ENCODE peak calls at places on chromosomes 4 and X, in nine cellular contexts. T is fibroblast of lung; R is SK-N-SH; Q is A549; K is psoas muscle; I is tibial nerve; D is DND-41; E is CD4-positive, CD25-positive, alpha-beta regulatory T cell; G is left lung. N is an unnamed sample. For H3K9me3, the result is how much of the 10 kb centered on the place peaks cover.

GRCh38 chr4:152970102-152970820 is 34.1 kb downstream of the FHDC1 start:
- DNase-seq in T (peak), R (no peak), Q (no peak), K (no peak), I (no peak), D (no peak), E (no peak), G (no peak), N (no peak)

GRCh38 chrX:11423362-11423818 is 130.2 kb downstream of the AMELX start:
- DNase-seq in T (peak), R (no peak), Q (peak), K (no peak), I (no peak), D (no peak), E (no peak), G (no peak), N (no peak)

GRCh38 chr4:53962516-53963225 is 101.7 kb downstream of the CHIC2 start:
- DNase-seq in T (peak), R (peak), Q (no peak), K (no peak), I (no peak), D (no peak), E (no peak), G (no peak), N (no peak)

GRCh38 chrX:154349979-154350378 is 24.5 kb downstream of the FLNA start:
- DNase-seq in T (no peak), R (no peak), Q (peak), K (peak), I (no peak), D (no peak), E (no peak), G (peak), N (no peak)

GRCh38 chr4:139858436-139859225 is 193.0 kb downstream of the MGST2 start:
- DNase-seq in T (peak), R (no peak), Q (no peak), K (no peak), I (no peak), D (no peak), E (no peak), G (no peak), N (no peak)

GRCh38 chrX:45806410-45807121 is 605.9 kb upstream of the DIPK2B start:
- DNase-seq in T (peak), R (no peak), Q (peak), K (no peak), I (no peak), D (peak), E (peak), G (no peak), N (no peak)

GRCh38 chr4:185143596-185143969 is 517 bp downstream of the SLC25A4 start:
- DNase-seq in T (peak), R (peak), Q (peak), K (peak), I (no peak), D (no peak), E (no peak), G (peak), N (peak)

GRCh38 chr4:3371581-3372001 is 70.2 kb upstream of the HGFAC start:
- DNase-seq in T (peak), R (peak), Q (no peak), K (no peak), I (no peak), D (no peak), E (no peak), G (no peak), N (no peak)

GRCh38 chrX:119755981-119756533 is 2.3 kb upstream of the SOWAHD start:
- DNase-seq in T (no peak), R (no peak), Q (no peak), K (no peak), I (no peak), D (peak), E (peak), G (peak), N (no peak)

GRCh38 chrX:65522739-65523372 is 11.7 kb downstream of the LAS1L start:
- DNase-seq in T (peak), R (no peak), Q (no peak), K (no peak), I (no peak), D (no peak), E (no peak), G (no peak), N (no peak)

GRCh38 chrX:38220936-38221386 is 290 bp upstream of the SRPX start:
- DNase-seq in T (peak), R (no peak), Q (no peak), K (peak), I (no peak), D (no peak), E (no peak), G (no peak), N (no peak)

GRCh38 chrX:129984196-129984962 is 1.9 kb downstream of the BCORL1 start:
- DNase-seq in T (peak), R (peak), Q (peak), K (peak), I (no peak), D (peak), E (peak), G (peak), N (peak)

GRCh38 chr4:48375651-48376291 is 34.4 kb downstream of the SLAIN2 start:
- DNase-seq in T (peak), R (no peak), Q (peak), K (no peak), I (no peak), D (no peak), E (no peak), G (peak), N (no peak)

GRCh38 chrX:153824348-153824747 is 6.0 kb downstream of the PDZD4 start:
- DNase-seq in T (no peak), R (peak), Q (no peak), K (no peak), I (no peak), D (no peak), E (no peak), G (no peak), N (no peak)

GRCh38 chr4:178138491-178138890 is 696.3 kb upstream of the AGA start:
- DNase-seq in T (no peak), R (no peak), Q (no peak), K (no peak), I (no peak), D (no peak), E (no peak), G (no peak), N (no peak)

GRCh38 chr4:71445819-71446218 is 107.0 kb downstream of the SLC4A4 start:
- DNase-seq in T (no peak), R (no peak), Q (no peak), K (no peak), I (no peak), D (no peak), E (no peak), G (no peak), N (peak)

GRCh38 chr4:112099701-112100289 is 45.5 kb upstream of the FAM241A start:
- DNase-seq in T (peak), R (peak), Q (peak), K (no peak), I (no peak), D (no peak), E (peak), G (no peak), N (no peak)

GRCh38 chr4:188869581-188869980 is 730.3 kb downstream of the TRIML1 start:
- DNase-seq in T (no peak), R (no peak), Q (no peak), K (no peak), I (no peak), D (no peak), E (no peak), G (no peak), N (no peak)

GRCh38 chr4:6493668-6494304 is 21.4 kb upstream of the PPP2R2C start:
- DNase-seq in T (peak), R (no peak), Q (no peak), K (no peak), I (no peak), D (no peak), E (no peak), G (no peak), N (peak)

GRCh38 chrX:68079961-68080360 is 353.3 kb downstream of the OPHN1 start:
- DNase-seq in T (no peak), R (no peak), Q (no peak), K (no peak), I (no peak), D (no peak), E (no peak), G (no peak), N (no peak)

GRCh38 chr4:1589098-1589497 is 95.0 kb downstream of the FAM53A start:
- DNase-seq in T (no peak), R (no peak), Q (no peak), K (no peak), I (no peak), D (no peak), E (no peak), G (no peak), N (no peak)

GRCh38 chr4:169582706-169583105 is 29.7 kb downstream of the NEK1 start:
- DNase-seq in T (peak), R (no peak), Q (no peak), K (no peak), I (no peak), D (no peak), E (no peak), G (no peak), N (no peak)

GRCh38 chr4:2441393-2442174 is 22.8 kb downstream of the CFAP99 start:
- DNase-seq in T (peak), R (peak), Q (peak), K (peak), I (no peak), D (peak), E (peak), G (peak), N (peak)

GRCh38 chr4:119132306-119132705 is 3.3 kb upstream of the MYOZ2 start:
- DNase-seq in T (peak), R (no peak), Q (no peak), K (no peak), I (no peak), D (no peak), E (no peak), G (no peak), N (no peak)

GRCh38 chrX:108537005-108537404 is 97.4 kb downstream of the COL4A5 start:
- DNase-seq in T (peak), R (peak), Q (peak), K (no peak), I (no peak), D (peak), E (no peak), G (no peak), N (peak)

GRCh38 chr4:40185830-40186664 is 10.8 kb upstream of the RHOH start:
- DNase-seq in T (peak), R (no peak), Q (no peak), K (no peak), I (no peak), D (no peak), E (no peak), G (no peak), N (no peak)

GRCh38 chrX:37912286-37912685 is 64.9 kb upstream of the DYNLT3 start:
- DNase-seq in T (peak), R (no peak), Q (no peak), K (no peak), I (no peak), D (no peak), E (no peak), G (no peak), N (no peak)

GRCh38 chrX:119375561-119375960 is 23.6 kb upstream of the SLC25A43 start:
- DNase-seq in T (peak), R (no peak), Q (no peak), K (no peak), I (no peak), D (no peak), E (no peak), G (no peak), N (no peak)

GRCh38 chr4:147829401-147830101 is 97.7 kb downstream of the ARHGAP10 start:
- DNase-seq in T (no peak), R (no peak), Q (no peak), K (peak), I (no peak), D (no peak), E (no peak), G (no peak), N (peak)

GRCh38 chr4:40719008-40719623 is 30.6 kb upstream of the NSUN7 start:
- DNase-seq in T (peak), R (peak), Q (peak), K (no peak), I (no peak), D (no peak), E (no peak), G (no peak), N (peak)

GRCh38 chr4:94871644-94872305 is 114.0 kb downstream of the BMPR1B start:
- DNase-seq in T (peak), R (peak), Q (no peak), K (no peak), I (no peak), D (no peak), E (no peak), G (no peak), N (no peak)

GRCh38 chr4:56656346-56656643 is 24.8 kb downstream of the HOPX start:
- DNase-seq in T (no peak), R (peak), Q (no peak), K (peak), I (no peak), D (no peak), E (no peak), G (no peak), N (peak)

GRCh38 chrX:34881671-34882070 is 60.9 kb upstream of the FAM47B start:
- DNase-seq in T (no peak), R (no peak), Q (no peak), K (no peak), I (no peak), D (no peak), E (no peak), G (no peak), N (no peak)

GRCh38 chr4:81528979-81529378 is 57.3 kb upstream of the RASGEF1B start:
- DNase-seq in T (no peak), R (no peak), Q (no peak), K (no peak), I (no peak), D (no peak), E (no peak), G (no peak), N (no peak)

GRCh38 chr4:151304755-151305154 is 20.6 kb downstream of the SH3D19 start:
- DNase-seq in T (no peak), R (no peak), Q (peak), K (no peak), I (no peak), D (no peak), E (no peak), G (no peak), N (no peak)

GRCh38 chrX:85375333-85375738 is 4.1 kb downstream of the POF1B start:
- DNase-seq in T (no peak), R (peak), Q (peak), K (no peak), I (no peak), D (no peak), E (no peak), G (no peak), N (no peak)

GRCh38 chr4:176277162-176277904 is 8.3 kb upstream of the ASB5 start:
- DNase-seq in T (peak), R (peak), Q (peak), K (peak), I (no peak), D (peak), E (no peak), G (peak), N (peak)
- H3K4me3 ChIP-seq in T (no peak), R (no peak), Q (no peak), K (peak), I (no peak), D (no peak), E (no peak), G (no peak), N (no peak)

DNA sequence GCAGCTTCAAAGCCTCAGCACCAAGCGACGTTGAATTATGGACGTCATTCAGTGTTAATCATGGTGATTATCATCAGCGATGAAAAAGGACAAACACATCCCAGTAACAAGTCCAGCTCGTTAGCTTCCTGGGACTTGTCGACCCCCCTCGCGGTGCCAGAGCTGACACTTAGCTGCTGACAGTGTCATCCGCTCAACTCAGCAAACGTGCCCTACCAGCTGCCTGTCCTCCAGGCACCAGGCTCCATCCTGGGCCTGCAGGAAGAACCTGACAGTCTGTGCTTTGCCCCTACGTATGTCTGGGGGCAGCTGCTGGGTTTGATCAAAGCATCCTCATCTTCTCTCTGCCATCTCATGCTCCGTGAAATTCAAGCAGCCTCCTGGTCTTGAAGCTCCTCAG is 137.0 kb upstream of the PSAPL1 start:
- DNase-seq in T (no peak), R (no peak), Q (no peak), K (no peak), I (no peak), D (no peak), E (no peak), G (no peak), N (no peak)
- H3K9me3 ChIP-seq in T (under half), R (under half), Q (under half), K (under half), I (under half), D (under half), E (under half), G (under half), N (under half)

GRCh38 chr4:74752798-74753197 is 41.5 kb downstream of the BTC start:
- DNase-seq in T (no peak), R (no peak), Q (no peak), K (no peak), I (no peak), D (no peak), E (no peak), G (no peak), N (no peak)
- H3K27ac ChIP-seq in T (no peak), R (no peak), Q (no peak), K (no peak), I (no peak), D (no peak), E (no peak), G (no peak), N (no peak)

GRCh38 chr4:33068539-33068938 is 2348.4 kb downstream of the PCDH7 start:
- DNase-seq in T (no peak), R (no peak), Q (no peak), K (no peak), I (no peak), D (no peak), E (no peak), G (no peak), N (no peak)

GRCh38 chr4:33067221-33067620 is 2347.1 kb downstream of the PCDH7 start:
- DNase-seq in T (no peak), R (no peak), Q (no peak), K (no peak), I (no peak), D (no peak), E (no peak), G (no peak), N (no peak)

GRCh38 chr4:33073811-33074210 is 2353.6 kb downstream of the PCDH7 start:
- DNase-seq in T (peak), R (no peak), Q (no peak), K (no peak), I (no peak), D (no peak), E (no peak), G (no peak), N (no peak)

GRCh38 chr4:33071552-33071951 is 2351.4 kb downstream of the PCDH7 start:
- DNase-seq in T (peak), R (no peak), Q (no peak), K (no peak), I (no peak), D (no peak), E (no peak), G (no peak), N (no peak)

GRCh38 chr4:33072340-33073089 is 2352.3 kb downstream of the PCDH7 start:
- DNase-seq in T (no peak), R (no peak), Q (no peak), K (no peak), I (no peak), D (no peak), E (no peak), G (no peak), N (no peak)
- H3K4me3 ChIP-seq in T (no peak), R (no peak), Q (no peak), K (no peak), I (no peak), D (no peak), E (no peak), G (no peak), N (no peak)

N was measured in thyroid gland.